ENCODE peak calls at places on chromosomes 3 and 15, in eight cellular contexts. U, B, Z, F, I, S, V and Y are unnamed samples.

GRCh38 chr15:56496635-56497034 is 31.7 kb upstream of the MNS1 start:
- DNase-seq in U (peak; percentile 78), B (no peak), Z (peak; percentile 7), F (peak; percentile 81), I (peak; percentile 73), S (peak; percentile 35), V (peak; percentile 89), Y (peak; percentile 87)

GRCh38 chr3:140723576-140723975 is 45.7 kb downstream of the TRIM42 start:
- DNase-seq in U (no peak), B (no peak), Z (no peak), F (no peak), I (no peak), S (no peak), V (no peak), Y (no peak)

GRCh38 chr3:45124379-45124778 is 21.8 kb downstream of the CDCP1 start:
- DNase-seq in U (no peak), B (no peak), Z (no peak), F (peak; percentile 83), I (peak; percentile 59), S (no peak), V (no peak), Y (peak; percentile 86)

GRCh38 chr3:100001083-100001482 is 113.2 kb downstream of the FILIP1L start:
- DNase-seq in U (no peak), B (no peak), Z (no peak), F (no peak), I (no peak), S (no peak), V (no peak), Y (no peak)

GRCh38 chr3:14861031-14861430 is 42.3 kb downstream of the FGD5 start:
- DNase-seq in U (no peak), B (no peak), Z (no peak), F (no peak), I (no peak), S (no peak), V (no peak), Y (peak; percentile 12)

GRCh38 chr3:184749168-184749744 is 37.4 kb upstream of the MAGEF1 start:
- DNase-seq in U (no peak), B (no peak), Z (no peak), F (no peak), I (no peak), S (no peak), V (no peak), Y (no peak)

GRCh38 chr15:68536331-68537095 is 42.3 kb upstream of the CORO2B start:
- DNase-seq in U (peak; percentile 92), B (no peak), Z (no peak), F (peak; percentile 81), I (peak; percentile 81), S (no peak), V (no peak), Y (peak; percentile 95)

GRCh38 chr15:101003706-101004105 is 84.5 kb downstream of the LRRK1 start:
- DNase-seq in U (no peak), B (no peak), Z (no peak), F (no peak), I (no peak), S (no peak), V (no peak), Y (no peak)

GRCh38 chr15:26682765-26683164 is 90.1 kb downstream of the GABRB3 start:
- DNase-seq in U (no peak), B (no peak), Z (no peak), F (no peak), I (no peak), S (no peak), V (no peak), Y (no peak)

GRCh38 chr15:55894406-55894965 is 98.9 kb downstream of the NEDD4 start:
- DNase-seq in U (no peak), B (no peak), Z (no peak), F (no peak), I (no peak), S (no peak), V (no peak), Y (no peak)